ENCODE peak calls at places on chromosomes 6 and 20, in six cellular contexts. C is IMR-90, H is HEK293T, A is K562, K is HepG2, F is GM12878. X is an unnamed sample.

GRCh38 chr20:443223-443793 is 19.0 kb downstream of the TBC1D20 start:
- DNase-seq in C (no peak), K (no peak), H (no peak), A (no peak), F (no peak), X (no peak)

GRCh38 chr6:170229396-170229795 is 61.5 kb downstream of the DLL1 start:
- DNase-seq in F (no peak), K (no peak), C (no peak), H (no peak), A (no peak), X (no peak)

GRCh38 chr6:149060985-149061760 is 256.3 kb upstream of the TAB2 start:
- DNase-seq in K (peak), F (no peak), H (peak), A (no peak), C (peak), X (peak)

GRCh38 chr6:108635505-108636226 is 74.9 kb downstream of the FOXO3 start:
- DNase-seq in K (no peak), C (no peak), A (no peak), F (no peak), H (no peak), X (no peak)

GRCh38 chr6:94300424-94301144 is 881.2 kb upstream of the EPHA7 start:
- DNase-seq in A (no peak), H (no peak), K (no peak), C (no peak), F (no peak), X (no peak)

GRCh38 chr6:138545621-138545980 is 46.3 kb upstream of the NHSL1 start:
- DNase-seq in F (no peak), H (peak), C (peak), K (no peak), A (no peak), X (no peak)

GRCh38 chr20:36243726-36244125 is 7.4 kb downstream of the AAR2 start:
- DNase-seq in A (no peak), F (no peak), C (no peak), H (no peak), K (no peak), X (no peak)

GRCh38 chr6:127971945-127972391 is 71.1 kb upstream of the THEMIS start:
- DNase-seq in H (no peak), C (peak), A (no peak), K (peak), F (no peak), X (peak)

GRCh38 chr6:33249732-33250625 is 21.7 kb downstream of the VPS52 start:
- DNase-seq in H (no peak), F (no peak), A (peak), K (no peak), C (peak), X (no peak)

GRCh38 chr20:51424270-51425041 is 118.1 kb downstream of the NFATC2 start:
- DNase-seq in A (no peak), K (no peak), H (no peak), C (no peak), F (no peak), X (no peak)
- TF ChIP-seq BHLHE40 in A (no peak), K (no peak), H (no peak), C (no peak), F (no peak), X (no peak)

DNA sequence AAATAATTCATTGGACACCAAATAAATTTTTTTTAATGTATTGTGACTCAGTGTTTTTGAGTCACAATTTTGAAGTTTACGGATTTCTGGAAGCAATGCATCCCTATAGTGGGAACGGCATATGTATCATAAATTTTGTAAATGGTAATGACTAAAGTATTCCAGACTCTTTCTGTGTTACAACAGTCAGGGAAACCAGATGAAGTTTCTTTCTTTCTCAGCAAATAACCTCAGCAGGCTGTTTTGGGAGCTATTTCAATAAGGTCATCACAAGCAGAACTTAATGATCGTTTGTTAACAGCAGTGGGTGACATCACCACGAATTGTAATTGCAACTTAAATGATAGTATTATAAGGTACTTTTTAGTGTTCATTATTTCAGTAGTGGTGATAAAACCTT is 52.0 kb downstream of the HIVEP1 start:
- DNase-seq in F (no peak), K (no peak), A (no peak), C (peak), H (no peak), X (no peak)
- TF ChIP-seq BHLHE40 in F (no peak), K (no peak), A (no peak), C (no peak), H (no peak), X (no peak)

DNA sequence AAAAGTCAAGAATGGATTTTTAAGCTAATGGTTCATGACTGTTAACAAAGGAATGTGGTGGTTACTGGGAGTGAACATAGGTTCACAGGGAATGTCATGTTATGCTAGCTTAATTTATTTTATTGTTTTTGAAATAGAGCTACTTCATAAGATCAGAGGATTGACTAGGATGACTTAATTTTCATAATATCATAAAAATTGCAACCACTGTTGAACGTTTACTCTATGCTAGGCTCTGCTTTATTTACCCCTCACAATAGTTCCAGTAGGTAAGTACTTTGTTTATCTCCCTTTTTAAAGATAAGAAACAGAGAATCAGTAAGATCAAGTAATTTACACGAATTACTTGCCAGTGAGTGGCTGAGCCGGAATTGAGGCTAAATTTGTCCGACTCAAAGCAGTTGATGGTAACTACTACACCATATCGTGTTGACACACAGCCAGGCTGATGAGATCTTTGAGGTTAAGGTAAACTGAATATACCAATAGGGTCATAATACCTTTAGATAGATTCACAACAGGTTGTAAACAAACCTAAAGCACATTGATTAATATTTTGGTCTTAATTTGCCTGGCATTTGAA is 194.6 kb upstream of the CITED2 start:
- DNase-seq in C (peak), F (no peak), A (no peak), H (no peak), K (no peak), X (no peak)
- TF ChIP-seq BHLHE40 in C (no peak), F (no peak), A (no peak), H (no peak), K (no peak), X (no peak)

GRCh38 chr6:70479236-70479635 is 65.9 kb downstream of the FAM135A start:
- DNase-seq in F (no peak), K (no peak), H (no peak), A (no peak), C (peak), X (no peak)
- TF ChIP-seq BHLHE40 in F (no peak), K (no peak), H (no peak), A (no peak), C (no peak), X (no peak)

DNA sequence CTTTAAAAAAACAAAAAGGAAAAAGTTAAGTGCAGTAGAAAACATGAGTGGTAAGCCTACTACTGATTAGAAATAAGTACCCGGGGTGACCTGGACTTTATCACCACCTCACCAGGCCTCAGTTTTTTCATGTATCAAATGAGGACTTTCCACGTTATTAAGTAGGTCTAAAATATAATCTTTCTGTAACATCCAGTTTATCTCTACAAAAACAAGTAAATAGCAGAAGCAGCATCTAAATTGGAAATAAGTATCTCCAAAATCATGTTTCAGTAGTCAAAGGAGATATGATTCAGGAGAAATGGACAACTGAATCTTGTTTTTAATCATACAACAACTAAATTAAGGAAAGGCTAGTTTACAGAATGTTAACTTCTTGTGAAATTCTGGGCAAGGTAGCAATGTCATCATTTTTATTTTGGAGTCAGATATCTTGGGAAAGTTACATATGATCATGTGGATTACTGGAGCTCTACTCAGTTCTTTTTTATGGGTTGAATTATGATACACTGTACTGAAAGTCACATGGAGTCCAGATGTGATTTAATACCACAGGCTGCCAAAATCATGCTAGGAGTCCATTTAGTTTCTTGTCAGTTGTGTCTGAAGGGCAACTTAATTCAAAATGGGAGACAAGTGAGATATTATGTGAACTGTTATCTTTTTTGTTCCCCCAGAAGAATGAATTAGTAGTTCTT is 114.7 kb upstream of the PRL start:
- DNase-seq in F (no peak), C (peak), A (no peak), H (no peak), K (no peak), X (no peak)
- TF ChIP-seq BHLHE40 in F (no peak), C (no peak), A (no peak), H (no peak), K (no peak), X (no peak)

DNA sequence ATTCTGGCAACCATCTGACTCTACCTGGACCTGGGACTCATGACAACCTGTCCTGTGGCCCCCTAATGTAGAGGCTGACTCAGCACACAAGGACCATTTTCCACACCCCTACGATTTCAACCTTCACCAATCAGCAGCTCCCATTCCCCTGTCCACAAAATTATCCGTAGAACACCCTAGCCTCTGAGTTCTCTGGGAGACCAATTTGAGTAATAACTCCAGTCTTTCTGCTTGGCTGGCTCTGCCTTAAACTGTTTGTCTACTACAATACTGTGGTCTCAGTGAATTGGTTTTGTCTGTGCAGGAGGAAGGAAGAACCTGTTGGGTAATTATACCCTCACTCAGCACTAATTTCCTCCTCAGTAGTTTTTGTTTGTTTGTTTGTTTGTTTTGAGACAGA is 99.3 kb upstream of the MRPS10 start:
- DNase-seq in F (peak), H (no peak), K (no peak), C (no peak), A (no peak), X (no peak)
- TF ChIP-seq BHLHE40 in F (no peak), H (no peak), K (no peak), C (no peak), A (no peak), X (no peak)

DNA sequence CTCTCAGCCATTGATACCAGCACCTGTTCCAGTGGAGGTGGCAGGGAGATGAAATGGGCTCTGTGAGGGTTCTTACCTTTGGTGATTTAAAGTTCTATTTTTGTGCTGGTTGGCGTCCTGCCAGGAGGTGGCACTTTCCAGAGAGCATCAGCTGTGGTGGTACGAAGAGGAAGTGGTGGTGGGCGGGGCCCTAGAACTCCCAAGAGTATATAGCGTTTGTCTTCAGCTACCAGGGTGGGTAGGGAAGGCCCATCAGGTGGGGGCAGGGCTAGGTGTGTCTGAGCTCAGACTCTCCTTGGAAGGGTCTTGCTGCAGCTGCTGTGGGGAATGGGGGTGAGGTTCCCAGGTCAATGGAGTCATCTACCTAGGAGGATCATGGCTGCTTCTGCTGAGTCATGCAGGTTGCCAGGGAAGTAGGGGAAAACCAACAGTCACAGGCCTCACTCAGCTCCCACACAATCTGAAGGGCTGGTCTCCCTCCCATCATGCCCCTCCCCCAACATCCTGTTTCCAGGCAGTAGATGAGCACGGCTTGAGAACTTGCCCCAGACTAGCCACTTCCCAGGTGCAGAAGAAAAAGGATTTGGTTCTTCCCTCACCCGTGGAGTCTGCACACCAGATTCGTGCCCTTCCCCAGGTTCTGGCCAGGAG is 46.6 kb downstream of the MOXD1 start:
- DNase-seq in K (no peak), C (no peak), F (peak), H (no peak), A (no peak), X (peak)
- TF ChIP-seq BHLHE40 in K (no peak), C (no peak), F (no peak), H (no peak), A (no peak), X (no peak)

GRCh38 chr20:25196701-25197120 is 1.2 kb downstream of the ENTPD6 start:
- DNase-seq in C (no peak), A (no peak), F (no peak), K (no peak), H (peak), X (peak)
- TF ChIP-seq BHLHE40 in C (no peak), A (no peak), F (no peak), K (no peak), H (no peak), X (no peak)

GRCh38 chr20:33951171-33951570 is 42.5 kb upstream of the RALY start:
- DNase-seq in A (no peak), H (no peak), C (no peak), F (no peak), K (no peak), X (no peak)

GRCh38 chr20:33944914-33945313 is 48.8 kb upstream of the RALY start:
- DNase-seq in K (peak), F (no peak), C (no peak), A (no peak), H (no peak), X (no peak)

GRCh38 chr20:33948480-33948879 is 45.2 kb upstream of the RALY start:
- DNase-seq in K (no peak), H (no peak), F (no peak), C (no peak), A (no peak), X (no peak)

GRCh38 chr20:33945391-33946079 is 48.2 kb upstream of the RALY start:
- DNase-seq in K (peak), F (no peak), A (no peak), H (no peak), C (peak), X (peak)

GRCh38 chr20:33947709-33948295 is 45.9 kb upstream of the RALY start:
- DNase-seq in A (peak), C (peak), K (peak), F (peak), H (peak), X (peak)
- TF ChIP-seq BHLHE40 in A (no peak), C (no peak), K (no peak), F (no peak), H (no peak), X (no peak)

X was measured in A549.